ENCODE peak calls at places on chromosomes 16 and 17, in eight cellular contexts. A is tibial artery, R is NAMALWA, Q is hypothalamus, J is ELF-1, P is kidney, G is cardiac septum, Y is left ventricle myocardium superior. S is an unnamed sample.
A peak's percentile ranks its signal among the peaks of the same experiment; 100 is the strongest.

GRCh38 chr17:6452471-6453266 is 8.4 kb downstream of the PIMREG start:
- DNase-seq in A (no peak), R (no peak), Q (no peak), J (no peak), P (no peak), G (no peak), Y (no peak), S (no peak)

GRCh38 chr16:85402910-85403692 is 210.0 kb upstream of the GSE1 start:
- DNase-seq in A (no peak), R (no peak), Q (no peak), J (no peak), P (peak; percentile 79), G (peak; percentile 84), Y (peak; percentile 73), S (no peak)

GRCh38 chr16:8727857-8728618 is 53.6 kb downstream of the ABAT start:
- DNase-seq in A (no peak), R (no peak), Q (no peak), J (no peak), P (no peak), G (no peak), Y (no peak), S (no peak)

GRCh38 chr17:21209511-21210175 is 4.3 kb downstream of the TMEM11 start:
- DNase-seq in A (no peak), R (no peak), Q (no peak), J (no peak), P (peak; percentile 87), G (no peak), Y (peak; percentile 79), S (no peak)

GRCh38 chr17:61144876-61145564 is 254.6 kb upstream of the TBX2 start:
- DNase-seq in A (no peak), R (no peak), Q (no peak), J (peak; percentile 74), P (no peak), G (no peak), Y (no peak), S (no peak)

GRCh38 chr17:48603959-48604769 is 622 bp downstream of the HOXB6 start:
- DNase-seq in A (no peak), R (no peak), Q (no peak), J (peak; percentile 72), P (peak; percentile 90), G (no peak), Y (no peak), S (peak; percentile 89)

GRCh38 chr17:56983380-56983779 is 5.4 kb downstream of the SCPEP1 start:
- DNase-seq in A (no peak), R (no peak), Q (no peak), J (no peak), P (no peak), G (no peak), Y (no peak), S (no peak)

GRCh38 chr17:79670537-79671386 is 59.9 kb upstream of the RBFOX3 start:
- DNase-seq in A (no peak), R (no peak), Q (no peak), J (no peak), P (peak; percentile 24), G (no peak), Y (no peak), S (no peak)

GRCh38 chr17:82301916-82302497 is 15.4 kb downstream of the CD7 start:
- DNase-seq in A (no peak), R (no peak), Q (no peak), J (no peak), P (peak; percentile 78), G (no peak), Y (no peak), S (no peak)

GRCh38 chr17:76414334-76415295 is 30.2 kb downstream of the SPHK1 start:
- DNase-seq in A (peak; percentile 48), R (no peak), Q (peak; percentile 21), J (peak; percentile 70), P (peak; percentile 89), G (peak; percentile 87), Y (peak; percentile 93), S (no peak)

GRCh38 chr16:67212766-67213165 is 13.8 kb downstream of the ELMO3 start:
- DNase-seq in A (no peak), R (no peak), Q (no peak), J (no peak), P (no peak), G (no peak), Y (no peak), S (no peak)

GRCh38 chr17:68382582-68383085 is 74.7 kb downstream of the WIPI1 start:
- DNase-seq in A (no peak), R (no peak), Q (no peak), J (no peak), P (no peak), G (no peak), Y (no peak), S (no peak)

GRCh38 chr16:556479-557173 is 3.6 kb upstream of the PRR35 start:
- DNase-seq in A (no peak), R (no peak), Q (no peak), J (no peak), P (no peak), G (no peak), Y (no peak), S (no peak)

GRCh38 chr16:76780556-76780955 is 410.4 kb upstream of the MON1B start:
- DNase-seq in A (no peak), R (no peak), Q (no peak), J (no peak), P (no peak), G (no peak), Y (no peak), S (no peak)

GRCh38 chr17:42411905-42412679 is 11.0 kb downstream of the CAVIN1 start:
- DNase-seq in A (no peak), R (no peak), Q (no peak), J (no peak), P (no peak), G (no peak), Y (no peak), S (no peak)

GRCh38 chr17:82114872-82115271 is 16.8 kb upstream of the FASN start:
- DNase-seq in A (no peak), R (no peak), Q (no peak), J (no peak), P (no peak), G (no peak), Y (no peak), S (no peak)

GRCh38 chr16:70018254-70018653 is 67.1 kb downstream of the CLEC18A start:
- DNase-seq in A (no peak), R (peak; percentile 85), Q (no peak), J (peak; percentile 41), P (no peak), G (no peak), Y (no peak), S (no peak)

GRCh38 chr17:4508207-4508606 is 9.5 kb downstream of the SPNS2 start:
- DNase-seq in A (no peak), R (no peak), Q (no peak), J (no peak), P (no peak), G (no peak), Y (no peak), S (no peak)